ENCODE peak calls at places on chromosomes 3 and 15, in six cellular contexts. S is HS-27A; I is activated CD4-positive, alpha-beta T cell treated with anti-CD3 and anti-CD28 coated beads for 48 hours; Y is activated T-cell treated with anti-CD3 and anti-CD28 coated beads, Interleukin-2, amount 50 U/mL, for 48 hours; P is NCI-H460; C is endothelial cell. O is an unnamed sample.

GRCh38 chr3:89419647-89420141 is 312.3 kb downstream of the EPHA3 start:
- DNase-seq in P (no peak), C (no peak), Y (no peak), I (no peak), S (no peak), O (no peak)

GRCh38 chr3:135736740-135737139 is 228.8 kb upstream of the PPP2R3A start:
- DNase-seq in C (peak; percentile 39), Y (no peak), P (no peak), S (no peak), I (peak; percentile 7), O (no peak)

GRCh38 chr3:192904632-192905289 is 12.9 kb downstream of the MB21D2 start:
- DNase-seq in I (no peak), S (no peak), P (no peak), C (no peak), Y (no peak), O (no peak)

GRCh38 chr3:44825264-44825925 is 36.3 kb upstream of the TMEM42 start:
- DNase-seq in S (no peak), Y (no peak), C (no peak), P (no peak), I (no peak), O (peak; percentile 59)

GRCh38 chr3:143201066-143201465 is 81.5 kb downstream of the CHST2 start:
- DNase-seq in Y (no peak), C (no peak), S (no peak), I (no peak), P (no peak), O (no peak)

GRCh38 chr3:171749128-171749527 is 61.2 kb downstream of the PLD1 start:
- DNase-seq in C (no peak), P (no peak), Y (no peak), S (no peak), I (no peak), O (no peak)

GRCh38 chr3:58104155-58104554 is 95.9 kb downstream of the FLNB start:
- DNase-seq in P (no peak), I (no peak), S (no peak), C (no peak), Y (no peak), O (no peak)

GRCh38 chr15:31024330-31024729 is 32.9 kb upstream of the MTMR10 start:
- DNase-seq in C (peak; percentile 31), Y (no peak), S (peak; percentile 96), P (peak; percentile 75), I (no peak), O (peak; percentile 93)

GRCh38 chr3:31839144-31839917 is 141.7 kb downstream of the OSBPL10 start:
- DNase-seq in Y (no peak), P (no peak), I (no peak), S (no peak), C (no peak), O (no peak)

GRCh38 chr3:40521254-40521653 is 3.5 kb upstream of the ZNF621 start:
- DNase-seq in Y (no peak), I (no peak), C (no peak), P (no peak), S (no peak), O (no peak)

GRCh38 chr15:98548172-98548971 is 100.0 kb upstream of the IGF1R start:
- DNase-seq in S (peak; percentile 71), C (peak; percentile 56), Y (peak; percentile 65), I (peak; percentile 73), P (peak; percentile 28), O (no peak)

GRCh38 chr15:62454567-62455172 is 289.6 kb upstream of the C2CD4B start:
- DNase-seq in P (no peak), Y (no peak), S (no peak), I (no peak), C (no peak), O (no peak)

GRCh38 chr3:189361103-189361835 is 189.5 kb downstream of the TPRG1 start:
- DNase-seq in S (peak; percentile 5), Y (no peak), I (no peak), P (no peak), C (no peak), O (no peak)

GRCh38 chr3:183825380-183826161 is at the start of gene MAP6D1:
- DNase-seq in Y (peak; percentile 64), P (peak; percentile 13), S (no peak), C (peak; percentile 52), I (peak; percentile 49), O (no peak)

GRCh38 chr15:63979227-63979793 is 67.0 kb downstream of the DAPK2 start:
- DNase-seq in Y (no peak), I (no peak), P (no peak), C (no peak), S (no peak), O (no peak)

O was measured in non-pigmented ciliary epithelial cell.